ENCODE peak calls at places on chromosome 11, in four cellular contexts. F, E, J and B are unnamed samples.

GRCh38 chr11:3119141-3119821 is 45.8 kb downstream of the OSBPL5 start:
- DNase-seq in E (no peak), J (no peak), F (peak; percentile 30), B (no peak)

GRCh38 chr11:36684840-36685800 is 87.1 kb upstream of the RAG2 start:
- DNase-seq in F (no peak), E (no peak), J (no peak), B (peak; percentile 4)

GRCh38 chr11:47433991-47434786 is 8.0 kb upstream of the PSMC3 start:
- DNase-seq in F (peak; percentile 76), E (peak; percentile 90), J (no peak), B (no peak)

GRCh38 chr11:128929991-128930390 is 12.7 kb downstream of the TP53AIP1 start:
- DNase-seq in J (no peak), F (no peak), E (peak; percentile 50), B (no peak)

GRCh38 chr11:120658071-120658423 is 146.5 kb downstream of the GRIK4 start:
- DNase-seq in J (no peak), E (no peak), F (no peak), B (no peak)

GRCh38 chr11:111697910-111698309 is 68.3 kb downstream of the PPP2R1B start:
- DNase-seq in J (no peak), E (no peak), F (no peak), B (no peak)

GRCh38 chr11:100817620-100818019 is 130.5 kb downstream of the ARHGAP42 start:
- DNase-seq in J (no peak), F (no peak), E (no peak), B (no peak)

GRCh38 chr11:132158091-132158490 is 787.7 kb downstream of the NTM start:
- DNase-seq in J (no peak), F (no peak), E (peak; percentile 36), B (no peak)

GRCh38 chr11:113997473-113997872 is 22.6 kb downstream of the HTR3A start:
- DNase-seq in J (no peak), F (no peak), E (no peak), B (no peak)

GRCh38 chr11:122668562-122669090 is 13.1 kb downstream of the UBASH3B start:
- DNase-seq in J (no peak), E (peak; percentile 92), F (no peak), B (no peak)

GRCh38 chr11:86261328-86261727 is 16.8 kb downstream of the EED start:
- DNase-seq in E (no peak), F (no peak), J (no peak), B (no peak)

GRCh38 chr11:66976925-66977324 is 1.8 kb downstream of the C11orf86 start:
- DNase-seq in J (no peak), F (no peak), E (no peak), B (no peak)

GRCh38 chr11:115623021-115623451 is 118.8 kb upstream of the CADM1 start:
- DNase-seq in F (peak; percentile 72), J (peak; percentile 93), E (peak; percentile 92), B (no peak)

GRCh38 chr11:72773291-72773690 is 20.6 kb downstream of the STARD10 start:
- DNase-seq in F (peak; percentile 74), E (peak; percentile 84), J (peak; percentile 71), B (no peak)

GRCh38 chr11:73218106-73218829 is at the start of gene P2RY2:
- DNase-seq in J (peak; percentile 90), E (peak; percentile 42), F (peak; percentile 73), B (no peak)

GRCh38 chr11:26551186-26551801 is 20.8 kb downstream of the MUC15 start:
- DNase-seq in E (no peak), F (no peak), J (no peak), B (no peak)